ENCODE peak calls at places on chromosomes 1 and 21, in four cellular contexts. Z is upper lobe of left lung, Y is transverse colon, M is breast epithelium. R is an unnamed sample.

GRCh38 chr1:19606817-19607706 is 37.0 kb upstream of the NBL1 start:
- DNase-seq in Z (no peak), Y (no peak), M (no peak), R (no peak)

GRCh38 chr1:203267347-203267846 is 37.9 kb upstream of the BTG2 start:
- DNase-seq in Z (peak; percentile 75), Y (peak; percentile 90), M (peak; percentile 82), R (peak; percentile 57)

GRCh38 chr1:5577255-5578040 is 414.8 kb downstream of the NPHP4 start:
- DNase-seq in Z (no peak), Y (no peak), M (no peak), R (no peak)

GRCh38 chr21:36499578-36500471 is 19.9 kb upstream of the CLDN14 start:
- DNase-seq in Z (peak; percentile 35), Y (peak; percentile 39), M (peak; percentile 63), R (no peak)

GRCh38 chr1:41856361-41857285 is 62.1 kb downstream of the HIVEP3 start:
- DNase-seq in Z (no peak), Y (no peak), M (peak; percentile 30), R (no peak)

GRCh38 chr1:102970496-102971078 is 137.7 kb downstream of the COL11A1 start:
- DNase-seq in Z (no peak), Y (no peak), M (no peak), R (peak; percentile 39)

GRCh38 chr1:171833091-171833822 is 8.0 kb upstream of the DNM3 start:
- DNase-seq in Z (no peak), Y (no peak), M (no peak), R (no peak)

GRCh38 chr1:160567858-160568682 is 11.2 kb downstream of the CD84 start:
- DNase-seq in Z (no peak), Y (peak; percentile 22), M (no peak), R (no peak)

GRCh38 chr1:202709276-202710041 is 795 bp downstream of the SYT2 start:
- DNase-seq in Z (no peak), Y (no peak), M (no peak), R (no peak)

GRCh38 chr21:26127918-26128317 is 42.7 kb downstream of the APP start:
- DNase-seq in Z (no peak), Y (no peak), M (no peak), R (no peak)

GRCh38 chr1:226411619-226412018 is 3.7 kb upstream of the PARP1 start:
- DNase-seq in Z (peak; percentile 50), Y (no peak), M (no peak), R (no peak)

GRCh38 chr1:208235983-208236761 is 8.0 kb downstream of the PLXNA2 start:
- DNase-seq in Z (peak; percentile 83), Y (peak; percentile 77), M (no peak), R (no peak)

GRCh38 chr1:31216016-31216415 is 23.7 kb downstream of the NKAIN1 start:
- DNase-seq in Z (peak; percentile 22), Y (peak; percentile 70), M (peak; percentile 37), R (no peak)

GRCh38 chr1:80217377-80217986 is 1211.0 kb upstream of the ADGRL4 start:
- DNase-seq in Z (no peak), Y (no peak), M (no peak), R (peak; percentile 20)

GRCh38 chr1:110070282-110070967 is at the start of gene ALX3:
- DNase-seq in Z (no peak), Y (no peak), M (no peak), R (no peak)

GRCh38 chr1:208757846-208758245 is 513.7 kb upstream of the PLXNA2 start:
- DNase-seq in Z (no peak), Y (no peak), M (no peak), R (no peak)

GRCh38 chr1:234611799-234612351 is 1.9 kb upstream of the IRF2BP2 start:
- DNase-seq in Z (peak; percentile 81), Y (peak; percentile 71), M (peak; percentile 65), R (no peak)

GRCh38 chr1:226626577-226626956 is 78.0 kb downstream of the STUM start:
- DNase-seq in Z (peak; percentile 80), Y (peak; percentile 68), M (peak; percentile 48), R (no peak)

GRCh38 chr1:177307771-177308170 is 137.0 kb downstream of the BRINP2 start:
- DNase-seq in Z (no peak), Y (no peak), M (no peak), R (no peak)

GRCh38 chr1:230519246-230519645 is 93.1 kb upstream of the PGBD5 start:
- DNase-seq in Z (no peak), Y (no peak), M (no peak), R (no peak)

GRCh38 chr1:15406911-15407559 is 2.7 kb upstream of the EFHD2 start:
- DNase-seq in Z (no peak), Y (no peak), M (no peak), R (no peak)

GRCh38 chr1:66374561-66375111 is 159.3 kb upstream of the SGIP1 start:
- DNase-seq in Z (no peak), Y (no peak), M (no peak), R (peak; percentile 51)

GRCh38 chr1:225460021-225460736 is 32.3 kb upstream of the LBR start:
- DNase-seq in Z (no peak), Y (peak; percentile 6), M (no peak), R (no peak)

GRCh38 chr1:212792396-212792908 is 758 bp downstream of the TATDN3 start:
- DNase-seq in Z (no peak), Y (no peak), M (no peak), R (no peak)

GRCh38 chr1:9787702-9788101 is 36.1 kb downstream of the CLSTN1 start:
- DNase-seq in Z (no peak), Y (peak; percentile 45), M (no peak), R (no peak)

GRCh38 chr1:60949154-60949825 is 133.1 kb upstream of the NFIA start:
- DNase-seq in Z (no peak), Y (no peak), M (no peak), R (no peak)

GRCh38 chr21:21751286-21751685 is 753.1 kb downstream of the NCAM2 start:
- DNase-seq in Z (no peak), Y (peak; percentile 20), M (no peak), R (no peak)

GRCh38 chr1:22158654-22159053 is 15.8 kb upstream of the WNT4 start:
- DNase-seq in Z (no peak), Y (no peak), M (no peak), R (no peak)

GRCh38 chr1:30997463-30998057 is 68.0 kb downstream of the PUM1 start:
- DNase-seq in Z (no peak), Y (no peak), M (no peak), R (no peak)

GRCh38 chr1:178134061-178134460 is 40.2 kb downstream of the RASAL2 start:
- DNase-seq in Z (peak; percentile 29), Y (no peak), M (no peak), R (peak; percentile 13)

GRCh38 chr1:55037733-55038551 is 1.4 kb upstream of the PCSK9 start:
- DNase-seq in Z (no peak), Y (no peak), M (no peak), R (no peak)

GRCh38 chr21:26116456-26117011 is 54.0 kb downstream of the APP start:
- DNase-seq in Z (no peak), Y (no peak), M (no peak), R (no peak)

GRCh38 chr1:232978091-232978634 is 27.8 kb downstream of the NTPCR start:
- DNase-seq in Z (no peak), Y (no peak), M (no peak), R (no peak)

GRCh38 chr1:160377585-160378206 is 10.8 kb downstream of the NHLH1 start:
- DNase-seq in Z (no peak), Y (no peak), M (no peak), R (no peak)

GRCh38 chr1:242405947-242406346 is 118.5 kb downstream of the PLD5 start:
- DNase-seq in Z (no peak), Y (no peak), M (no peak), R (no peak)

GRCh38 chr1:172827301-172827700 is 168.4 kb downstream of the FASLG start:
- DNase-seq in Z (no peak), Y (no peak), M (no peak), R (no peak)

DNA sequence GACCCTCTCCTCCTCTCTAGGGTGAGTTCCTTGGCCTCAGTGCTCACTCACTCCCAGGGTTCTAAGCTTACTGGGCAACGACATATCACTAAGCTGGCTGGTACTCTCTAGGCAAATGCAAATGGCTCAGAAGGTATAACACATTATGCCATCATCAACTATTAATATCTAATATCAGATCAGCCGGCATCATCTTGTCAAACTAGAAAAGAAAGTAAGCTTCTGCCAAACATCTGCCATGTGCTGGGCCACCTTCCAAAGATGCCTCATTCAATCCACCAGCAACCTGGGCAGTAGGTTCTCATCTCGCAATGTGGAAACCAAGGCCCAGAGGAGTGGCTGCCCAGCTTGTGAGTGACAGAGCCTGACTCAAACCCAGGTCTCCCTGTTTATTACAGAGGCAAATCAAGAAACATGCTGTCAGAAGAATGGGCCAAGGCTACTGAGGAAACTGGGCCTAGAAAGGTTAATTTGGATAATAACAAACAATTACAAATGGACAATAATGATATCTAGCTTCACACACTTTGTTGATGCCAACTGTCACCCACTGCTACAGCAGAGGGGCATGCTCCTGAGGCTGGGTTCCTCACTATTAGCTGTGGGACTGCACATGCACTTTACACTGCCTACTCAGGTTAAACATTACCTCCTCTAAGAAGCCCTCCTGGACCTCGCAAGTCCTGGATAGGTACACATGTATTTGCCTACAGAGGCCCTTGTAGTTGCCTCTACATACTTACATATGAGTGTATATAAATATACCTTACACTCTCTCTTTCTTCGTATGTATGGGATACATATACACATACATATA is 183.3 kb upstream of the JUN start:
- DNase-seq in Z (no peak), Y (no peak), M (no peak), R (no peak)
- H3K27ac ChIP-seq in Z (no peak overlapping the region), Y (no peak overlapping the region), M (no peak overlapping the region), R (no peak overlapping the region)

GRCh38 chr1:76766381-76766780 is 100.9 kb upstream of the ST6GALNAC5 start:
- DNase-seq in Z (no peak), Y (no peak), M (no peak), R (no peak)
- H3K4me3 ChIP-seq in Z (no peak overlapping the region), Y (no peak overlapping the region), M (no peak overlapping the region), R (no peak overlapping the region)

DNA sequence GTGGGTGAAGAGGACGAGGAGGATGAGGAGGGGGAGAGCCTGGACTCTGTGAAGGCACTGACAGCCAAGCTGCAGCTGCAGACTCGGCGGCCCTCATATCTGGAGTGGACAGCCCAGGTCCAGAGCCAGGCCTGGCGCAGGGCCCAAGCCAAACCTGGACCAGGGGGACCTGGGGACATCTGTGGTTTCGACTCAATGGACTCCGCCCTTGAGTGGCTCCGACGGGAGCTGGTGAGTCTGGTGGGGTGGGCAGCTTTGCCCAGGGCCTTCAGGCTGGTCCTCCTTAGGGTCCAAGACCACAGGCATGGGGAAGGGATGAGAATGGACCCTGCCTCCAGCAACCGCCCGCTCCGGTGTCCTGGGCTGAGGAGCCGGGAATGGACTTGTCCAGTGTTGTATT is 430 bp downstream of the FAM167B start:
- DNase-seq in Z (no peak), Y (no peak), M (no peak), R (no peak)
- H3K27ac ChIP-seq in Z (peak overlapping the region; percentile 84), Y (peak overlapping the region; percentile 55), M (peak overlapping the region; percentile 87), R (peak overlapping the region; percentile 21)

GRCh38 chr1:215081566-215082531 is 688 bp upstream of the KCNK2 start:
- DNase-seq in Z (no peak), Y (no peak), M (no peak), R (no peak)
- H3K4me3 ChIP-seq in Z (peak overlapping the region; percentile 32), Y (no peak overlapping the region), M (peak overlapping the region; percentile 80), R (peak overlapping the region; percentile 78)

GRCh38 chr1:8427493-8427892 is 109.6 kb downstream of the SLC45A1 start:
- DNase-seq in Z (no peak), Y (no peak), M (no peak), R (no peak)
- H3K27ac ChIP-seq in Z (peak overlapping the region; percentile 58), Y (peak overlapping the region; percentile 49), M (no peak overlapping the region), R (no peak overlapping the region)

R was measured in AG04450.